ENCODE peak calls at places on chromosomes 13 and 19, in nine cellular contexts. F is SK-N-SH, N is GM23248, S is OCI-LY7, C is neural progenitor cell, W is GM23338, D is PC-3, T is HCT116, L is MM.1S. E is an unnamed sample.

GRCh38 chr19:18736415-18737336 is 53.2 kb downstream of the CRTC1 start:
- DNase-seq in F (peak), N (no peak), S (no peak), C (no peak), W (no peak), D (no peak), T (no peak), L (no peak), E (no peak)

GRCh38 chr19:15187026-15188007 is 13.5 kb downstream of the NOTCH3 start:
- DNase-seq in F (peak), N (peak), S (peak), C (no peak), W (peak), D (peak), T (no peak), L (no peak), E (no peak)

GRCh38 chr19:40144947-40145748 is 46.1 kb upstream of the MAP3K10 start:
- DNase-seq in F (no peak), N (no peak), S (peak), C (no peak), W (peak), D (no peak), T (no peak), L (peak), E (no peak)

GRCh38 chr13:71797487-71797886 is 69.5 kb downstream of the DACH1 start:
- DNase-seq in F (no peak), N (no peak), S (no peak), C (no peak), W (no peak), D (no peak), T (no peak), L (no peak), E (no peak)

GRCh38 chr13:75101997-75102720 is 379.8 kb downstream of the TBC1D4 start:
- DNase-seq in F (no peak), N (peak), S (no peak), C (peak), W (peak), D (peak), T (no peak), L (no peak), E (no peak)

GRCh38 chr13:28705734-28706133 is 13.0 kb downstream of the SLC46A3 start:
- DNase-seq in F (no peak), N (peak), S (no peak), C (no peak), W (no peak), D (no peak), T (no peak), L (no peak), E (no peak)

GRCh38 chr19:32823747-32824102 is 45.8 kb downstream of the SLC7A9 start:
- DNase-seq in F (no peak), N (no peak), S (no peak), C (no peak), W (no peak), D (no peak), T (no peak), L (no peak), E (no peak)

GRCh38 chr19:5718032-5718578 is 1.8 kb downstream of the LONP1 start:
- DNase-seq in F (no peak), N (peak), S (no peak), C (no peak), W (no peak), D (no peak), T (no peak), L (no peak), E (no peak)

GRCh38 chr13:32761472-32761871 is 175.2 kb downstream of the PDS5B start:
- DNase-seq in F (no peak), N (no peak), S (no peak), C (no peak), W (no peak), D (no peak), T (no peak), L (no peak), E (no peak)

DNA sequence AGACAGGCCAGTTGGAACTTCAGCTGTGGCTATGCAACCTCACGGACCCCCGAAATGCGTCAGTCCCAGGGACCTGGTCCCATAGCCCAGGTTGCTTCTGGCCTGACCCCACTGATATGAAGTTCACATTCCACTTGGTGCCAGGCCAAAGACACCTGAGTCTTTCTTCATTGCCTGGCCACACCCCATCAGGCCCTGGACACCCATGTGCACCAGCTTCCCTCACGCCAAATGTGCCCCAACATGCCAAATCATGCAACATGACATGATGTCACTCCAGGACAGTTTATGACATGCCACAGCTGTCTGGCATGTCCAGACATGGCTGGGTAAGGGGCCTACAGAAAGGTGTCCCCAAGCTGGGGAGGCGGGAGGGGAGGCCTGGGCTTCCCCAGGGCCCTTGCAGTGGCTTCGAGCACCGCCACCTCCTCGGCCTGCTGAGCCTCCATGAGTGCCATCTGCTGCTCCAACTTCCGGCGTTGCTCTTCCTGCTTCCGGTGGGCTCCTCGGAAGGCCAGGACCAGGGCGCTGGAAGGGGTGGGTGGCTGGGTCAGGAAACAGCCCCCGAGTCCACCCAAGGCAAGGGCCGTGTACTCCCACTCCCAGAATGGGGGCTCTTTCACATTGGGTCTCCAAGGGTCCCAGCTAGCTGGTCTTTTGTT is 4.3 kb upstream of the NR2F6 start:
- DNase-seq in F (no peak), N (no peak), S (no peak), C (no peak), W (no peak), D (no peak), T (no peak), L (no peak), E (no peak)
- TF ChIP-seq EZH2phosphoT487 in F (no peak), N (no peak), S (no peak), C (no peak), W (no peak), D (no peak), T (no peak), L (no peak), E (no peak)

GRCh38 chr13:20812890-20813289 is 39.1 kb upstream of the EEF1AKMT1 start:
- DNase-seq in F (no peak), N (no peak), S (no peak), C (no peak), W (no peak), D (no peak), T (no peak), L (no peak), E (no peak)

GRCh38 chr13:20819715-20820114 is 46.0 kb upstream of the EEF1AKMT1 start:
- DNase-seq in F (no peak), N (no peak), S (no peak), C (no peak), W (no peak), D (no peak), T (no peak), L (no peak), E (no peak)

GRCh38 chr13:20815469-20815868 is 41.7 kb upstream of the EEF1AKMT1 start:
- DNase-seq in F (no peak), N (peak), S (no peak), C (no peak), W (no peak), D (peak), T (no peak), L (no peak), E (no peak)

GRCh38 chr13:20810808-20811207 is 37.0 kb upstream of the EEF1AKMT1 start:
- DNase-seq in F (no peak), N (no peak), S (no peak), C (no peak), W (no peak), D (no peak), T (no peak), L (no peak), E (no peak)

DNA sequence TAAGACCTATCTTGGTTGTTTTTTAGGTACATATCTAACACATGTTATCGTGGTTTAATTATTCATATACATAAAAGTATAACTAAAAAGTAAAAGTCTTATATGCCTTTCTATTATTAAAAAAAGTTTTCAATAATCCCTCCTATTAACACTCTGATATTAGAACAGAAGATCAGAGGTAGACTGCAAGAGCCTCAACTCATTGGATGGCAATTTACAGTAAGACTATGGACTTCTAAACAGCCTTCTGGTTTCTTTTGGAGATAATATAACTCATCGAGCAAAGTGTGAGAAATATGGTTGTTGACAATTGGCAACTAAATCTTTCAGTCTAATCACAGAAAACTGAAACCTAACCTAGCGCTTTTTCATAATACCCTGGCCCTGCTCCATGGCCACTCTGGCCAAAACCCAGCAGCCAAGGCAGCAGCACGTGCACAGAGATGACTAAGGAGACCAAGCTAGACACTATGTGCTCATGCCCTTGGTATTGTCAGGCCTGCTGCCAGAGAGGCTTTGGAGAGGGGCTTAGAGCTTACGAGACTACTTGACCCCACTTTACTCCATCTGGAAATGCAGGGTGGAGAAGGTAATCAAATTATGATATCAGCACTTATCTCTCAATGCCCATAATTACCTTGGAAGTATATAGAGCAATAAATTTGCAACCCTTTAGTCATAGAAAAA is 40.6 kb upstream of the EEF1AKMT1 start:
- DNase-seq in F (peak), N (peak), S (no peak), C (no peak), W (no peak), D (peak), T (no peak), L (no peak), E (peak)
- TF ChIP-seq EZH2phosphoT487 in F (no peak), N (peak), S (no peak), C (no peak), W (no peak), D (no peak), T (no peak), L (no peak), E (no peak)

DNA sequence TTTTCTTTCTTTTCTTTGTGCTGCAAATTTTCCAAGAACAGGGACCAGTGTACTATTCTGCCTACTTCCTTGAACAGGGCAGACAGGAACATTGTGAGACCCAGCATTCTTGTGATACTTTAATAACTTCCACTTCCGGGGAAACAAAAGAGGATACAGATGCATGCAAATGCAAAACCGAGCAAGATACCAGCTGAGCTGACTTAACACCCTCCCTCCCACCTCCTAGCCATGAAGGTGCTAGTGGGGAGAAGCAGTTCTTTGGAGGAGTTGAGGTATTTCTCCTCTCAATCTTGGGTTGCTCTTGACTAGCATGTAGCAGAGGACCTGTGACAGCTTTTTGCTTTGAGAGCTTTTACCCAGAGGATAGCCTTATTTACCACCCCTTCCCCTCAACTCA is 111.2 kb downstream of the KLF5 start:
- DNase-seq in F (no peak), N (no peak), S (peak), C (no peak), W (peak), D (no peak), T (no peak), L (no peak), E (no peak)
- TF ChIP-seq EZH2phosphoT487 in F (no peak), N (no peak), S (no peak), C (no peak), W (no peak), D (no peak), T (no peak), L (no peak), E (no peak)

GRCh38 chr19:49436381-49437017 is 4.8 kb downstream of the SLC17A7 start:
- DNase-seq in F (peak), N (peak), S (peak), C (peak), W (peak), D (no peak), T (no peak), L (no peak), E (peak)
- TF ChIP-seq EZH2phosphoT487 in F (no peak), N (no peak), S (no peak), C (peak), W (no peak), D (no peak), T (no peak), L (no peak), E (no peak)

GRCh38 chr13:114067381-114067885 is 65.0 kb downstream of the RASA3 start:
- DNase-seq in F (no peak), N (peak), S (peak), C (no peak), W (no peak), D (peak), T (no peak), L (peak), E (no peak)

GRCh38 chr13:114069376-114070097 is 62.9 kb downstream of the RASA3 start:
- DNase-seq in F (no peak), N (no peak), S (no peak), C (no peak), W (no peak), D (no peak), T (no peak), L (no peak), E (no peak)

GRCh38 chr13:114070098-114070799 is 62.2 kb downstream of the RASA3 start:
- DNase-seq in F (no peak), N (no peak), S (no peak), C (no peak), W (no peak), D (no peak), T (no peak), L (no peak), E (no peak)

GRCh38 chr13:114067886-114068722 is 64.3 kb downstream of the RASA3 start:
- DNase-seq in F (no peak), N (no peak), S (no peak), C (no peak), W (no peak), D (no peak), T (no peak), L (peak), E (no peak)

GRCh38 chr13:114068723-114069322 is 63.6 kb downstream of the RASA3 start:
- DNase-seq in F (no peak), N (peak), S (no peak), C (no peak), W (no peak), D (no peak), T (no peak), L (no peak), E (no peak)
- TF ChIP-seq EZH2phosphoT487 in F (no peak), N (no peak), S (no peak), C (no peak), W (no peak), D (no peak), T (no peak), L (no peak), E (no peak)

GRCh38 chr13:97474581-97474980 is 40.6 kb downstream of the RAP2A start:
- DNase-seq in F (no peak), N (no peak), S (no peak), C (no peak), W (no peak), D (no peak), T (no peak), L (no peak), E (no peak)
- TF ChIP-seq EZH2phosphoT487 in F (no peak), N (no peak), S (no peak), C (no peak), W (no peak), D (no peak), T (no peak), L (no peak), E (no peak)

GRCh38 chr13:106499905-106500304 is 35.6 kb downstream of the EFNB2 start:
- DNase-seq in F (no peak), N (no peak), S (no peak), C (no peak), W (no peak), D (no peak), T (no peak), L (peak), E (no peak)

GRCh38 chr13:106498571-106498970 is 36.9 kb downstream of the EFNB2 start:
- DNase-seq in F (no peak), N (no peak), S (no peak), C (no peak), W (no peak), D (no peak), T (no peak), L (no peak), E (no peak)

GRCh38 chr13:106499113-106499512 is 36.3 kb downstream of the EFNB2 start:
- DNase-seq in F (no peak), N (no peak), S (no peak), C (no peak), W (no peak), D (no peak), T (no peak), L (no peak), E (no peak)

GRCh38 chr13:106498158-106498557 is 37.3 kb downstream of the EFNB2 start:
- DNase-seq in F (no peak), N (no peak), S (no peak), C (no peak), W (no peak), D (no peak), T (no peak), L (no peak), E (no peak)

GRCh38 chr13:106500450-106500849 is 35.0 kb downstream of the EFNB2 start:
- DNase-seq in F (no peak), N (no peak), S (no peak), C (no peak), W (no peak), D (no peak), T (no peak), L (no peak), E (no peak)
- TF ChIP-seq EZH2phosphoT487 in F (no peak), N (no peak), S (no peak), C (no peak), W (no peak), D (no peak), T (no peak), L (no peak), E (no peak)

GRCh38 chr13:73224708-73225107 is 165.9 kb downstream of the KLF5 start:
- DNase-seq in F (no peak), N (peak), S (no peak), C (no peak), W (no peak), D (peak), T (no peak), L (no peak), E (no peak)
- TF ChIP-seq EZH2phosphoT487 in F (no peak), N (peak), S (no peak), C (no peak), W (no peak), D (no peak), T (no peak), L (no peak), E (no peak)

DNA sequence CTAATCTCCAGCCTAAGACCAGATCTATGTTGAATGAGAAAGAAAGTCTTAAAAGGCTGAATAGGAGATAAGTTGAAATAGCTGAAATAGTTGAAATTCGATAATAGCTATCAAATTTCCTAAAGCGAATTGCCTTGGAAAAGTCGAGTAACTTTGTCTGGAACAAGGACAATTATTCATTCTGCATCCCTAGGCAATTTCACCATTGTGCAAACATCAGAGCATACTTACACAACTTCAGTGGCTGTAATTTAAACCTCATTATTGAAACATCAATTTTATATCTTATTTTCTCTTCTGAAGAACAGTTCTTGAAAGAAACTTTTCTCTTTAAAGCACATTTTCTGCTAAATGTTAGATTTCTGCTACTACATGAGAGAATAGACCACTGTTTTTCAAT is 13.6 kb downstream of the TNFSF13B start:
- DNase-seq in F (no peak), N (no peak), S (no peak), C (no peak), W (no peak), D (peak), T (no peak), L (no peak), E (no peak)
- TF ChIP-seq EZH2phosphoT487 in F (no peak), N (no peak), S (no peak), C (no peak), W (no peak), D (no peak), T (no peak), L (no peak), E (no peak)

GRCh38 chr13:37492741-37493514 is 105.6 kb downstream of the POSTN start:
- DNase-seq in F (no peak), N (peak), S (no peak), C (no peak), W (no peak), D (no peak), T (no peak), L (peak), E (no peak)
- TF ChIP-seq EZH2phosphoT487 in F (no peak), N (peak), S (no peak), C (no peak), W (no peak), D (no peak), T (no peak), L (no peak), E (no peak)